ENCODE peak calls at places on chromosomes 6 and 20, in seven cellular contexts. W, J, Z, E, L, G and U are unnamed samples.

GRCh38 chr6:21922086-21922485 is 328.5 kb downstream of the SOX4 start:
- DNase-seq in W (no peak), J (no peak), Z (no peak), E (no peak), L (no peak), G (no peak), U (no peak)

GRCh38 chr6:123316733-123317323 is 319.9 kb downstream of the TRDN start:
- DNase-seq in W (no peak), J (no peak), Z (no peak), E (no peak), L (no peak), G (no peak), U (no peak)

GRCh38 chr6:9409126-9409525 is 973.8 kb upstream of the SLC35B3 start:
- DNase-seq in W (no peak), J (no peak), Z (no peak), E (no peak), L (no peak), G (no peak), U (no peak)

GRCh38 chr20:1299522-1299921 is 29.4 kb downstream of the SDCBP2 start:
- DNase-seq in W (no peak), J (no peak), Z (no peak), E (no peak), L (no peak), G (no peak), U (peak)

GRCh38 chr6:158571826-158572652 is 12.1 kb downstream of the TMEM181 start:
- DNase-seq in W (no peak), J (peak), Z (no peak), E (peak), L (peak), G (no peak), U (no peak)

GRCh38 chr20:41150664-41151063 is 13.3 kb downstream of the PLCG1 start:
- DNase-seq in W (no peak), J (no peak), Z (no peak), E (no peak), L (no peak), G (no peak), U (no peak)

GRCh38 chr20:60586417-60587105 is 628.3 kb downstream of the CDH26 start:
- DNase-seq in W (no peak), J (no peak), Z (no peak), E (no peak), L (no peak), G (no peak), U (peak)

GRCh38 chr20:2246081-2246491 is 49.7 kb upstream of the TGM3 start:
- DNase-seq in W (no peak), J (no peak), Z (no peak), E (no peak), L (no peak), G (no peak), U (no peak)

GRCh38 chr20:13900506-13900905 is 89.9 kb downstream of the SEL1L2 start:
- DNase-seq in W (no peak), J (no peak), Z (no peak), E (no peak), L (no peak), G (no peak), U (no peak)

GRCh38 chr6:110826236-110827129 is 11.2 kb upstream of the CDK19 start:
- DNase-seq in W (no peak), J (no peak), Z (no peak), E (no peak), L (no peak), G (no peak), U (no peak)

GRCh38 chr20:49268600-49269365 is 9.1 kb downstream of the ZNFX1 start:
- DNase-seq in W (no peak), J (no peak), Z (no peak), E (no peak), L (no peak), G (no peak), U (no peak)

GRCh38 chr6:127933852-127934840 is 33.3 kb upstream of the THEMIS start:
- DNase-seq in W (no peak), J (no peak), Z (no peak), E (no peak), L (no peak), G (no peak), U (no peak)

GRCh38 chr6:2264932-2265331 is 19.5 kb upstream of the GMDS start:
- DNase-seq in W (no peak), J (no peak), Z (no peak), E (no peak), L (no peak), G (no peak), U (no peak)

GRCh38 chr6:43150051-43150751 is 20.9 kb upstream of the SRF start:
- DNase-seq in W (no peak), J (no peak), Z (no peak), E (peak), L (peak), G (no peak), U (no peak)

GRCh38 chr6:137222376-137222775 is 3.2 kb upstream of the IFNGR1 start:
- DNase-seq in W (no peak), J (no peak), Z (no peak), E (no peak), L (peak), G (no peak), U (no peak)

GRCh38 chr6:159979136-159979874 is 10.4 kb downstream of the IGF2R start:
- DNase-seq in W (no peak), J (no peak), Z (no peak), E (no peak), L (peak), G (no peak), U (peak)

GRCh38 chr6:158347335-158347734 is 35.1 kb downstream of the TULP4 start:
- DNase-seq in W (no peak), J (no peak), Z (no peak), E (no peak), L (no peak), G (no peak), U (no peak)

GRCh38 chr20:50837532-50838321 is 42.9 kb downstream of the BCAS4 start:
- DNase-seq in W (peak), J (no peak), Z (no peak), E (no peak), L (no peak), G (peak), U (no peak)

GRCh38 chr6:52749546-52750152 is 13.6 kb downstream of the GSTA2 start:
- DNase-seq in W (no peak), J (no peak), Z (no peak), E (no peak), L (no peak), G (no peak), U (no peak)

GRCh38 chr6:5653801-5654200 is 352.9 kb downstream of the NRN1 start:
- DNase-seq in W (no peak), J (no peak), Z (no peak), E (no peak), L (no peak), G (no peak), U (no peak)

GRCh38 chr6:148735996-148736395 is 10.8 kb upstream of the UST start:
- DNase-seq in W (no peak), J (no peak), Z (no peak), E (no peak), L (no peak), G (no peak), U (no peak)

GRCh38 chr20:2978519-2978918 is 64.9 kb upstream of the GNRH2 start:
- DNase-seq in W (no peak), J (no peak), Z (no peak), E (no peak), L (no peak), G (no peak), U (no peak)

GRCh38 chr20:50041238-50041915 is 58.6 kb downstream of the SNAI1 start:
- DNase-seq in W (no peak), J (no peak), Z (no peak), E (no peak), L (no peak), G (no peak), U (no peak)

GRCh38 chr6:10759312-10759839 is 11.8 kb downstream of the TMEM14B start:
- DNase-seq in W (no peak), J (no peak), Z (no peak), E (no peak), L (no peak), G (no peak), U (no peak)

GRCh38 chr6:134287863-134288537 is 29.9 kb downstream of the SGK1 start:
- DNase-seq in W (no peak), J (no peak), Z (no peak), E (no peak), L (no peak), G (no peak), U (no peak)

GRCh38 chr6:84139311-84139710 is 88.1 kb downstream of the CEP162 start:
- DNase-seq in W (no peak), J (no peak), Z (no peak), E (no peak), L (no peak), G (no peak), U (no peak)

GRCh38 chr6:28537065-28537464 is 11.4 kb downstream of the GPX5 start:
- DNase-seq in W (no peak), J (no peak), Z (no peak), E (no peak), L (no peak), G (no peak), U (no peak)

GRCh38 chr6:74731921-74732320 is 473.9 kb downstream of the COL12A1 start:
- DNase-seq in W (no peak), J (no peak), Z (no peak), E (no peak), L (no peak), G (no peak), U (no peak)

GRCh38 chr20:34215711-34216381 is 25.4 kb upstream of the ASIP start:
- DNase-seq in W (peak), J (peak), Z (peak), E (peak), L (peak), G (peak), U (peak)

GRCh38 chr6:151330130-151330715 is 61.1 kb downstream of the ZBTB2 start:
- DNase-seq in W (no peak), J (no peak), Z (no peak), E (no peak), L (no peak), G (no peak), U (no peak)

GRCh38 chr6:145784683-145785082 is 29.9 kb downstream of the FBXO30 start:
- DNase-seq in W (no peak), J (no peak), Z (no peak), E (no peak), L (no peak), G (no peak), U (no peak)

GRCh38 chr6:78611886-78612480 is 255.4 kb upstream of the IRAK1BP1 start:
- DNase-seq in W (no peak), J (no peak), Z (no peak), E (no peak), L (no peak), G (no peak), U (no peak)

GRCh38 chr6:112780498-112781096 is 433.5 kb downstream of the RFPL4B start:
- DNase-seq in W (peak), J (peak), Z (peak), E (peak), L (peak), G (peak), U (no peak)

GRCh38 chr20:18388860-18389259 is 78.0 kb downstream of the DZANK1 start:
- DNase-seq in W (no peak), J (no peak), Z (no peak), E (no peak), L (no peak), G (no peak), U (no peak)

GRCh38 chr20:16119909-16120308 is 453.3 kb downstream of the KIF16B start:
- DNase-seq in W (no peak), J (no peak), Z (no peak), E (no peak), L (no peak), G (no peak), U (no peak)

GRCh38 chr20:60695223-60695622 is 556.8 kb upstream of the CDH4 start:
- DNase-seq in W (no peak), J (no peak), Z (no peak), E (no peak), L (no peak), G (no peak), U (no peak)

GRCh38 chr20:49750611-49751396 is 37.1 kb upstream of the B4GALT5 start:
- DNase-seq in W (no peak), J (no peak), Z (no peak), E (no peak), L (no peak), G (peak), U (peak)

GRCh38 chr6:44956426-44956825 is 371.7 kb upstream of the RUNX2 start:
- DNase-seq in W (no peak), J (no peak), Z (no peak), E (no peak), L (no peak), G (no peak), U (no peak)

GRCh38 chr20:9087531-9088217 is 18.8 kb downstream of the PLCB4 start:
- DNase-seq in W (no peak), J (no peak), Z (no peak), E (no peak), L (no peak), G (no peak), U (no peak)

GRCh38 chr6:116385462-116385807 is 14.7 kb downstream of the DSE start:
- DNase-seq in W (no peak), J (no peak), Z (no peak), E (no peak), L (no peak), G (no peak), U (no peak)

GRCh38 chr6:116386581-116387299 is 16.0 kb downstream of the DSE start:
- DNase-seq in W (no peak), J (no peak), Z (no peak), E (no peak), L (no peak), G (no peak), U (no peak)

GRCh38 chr6:116387374-116387773 is 16.6 kb downstream of the DSE start:
- DNase-seq in W (no peak), J (no peak), Z (no peak), E (no peak), L (no peak), G (peak), U (no peak)

GRCh38 chr6:116384727-116385461 is 14.1 kb downstream of the DSE start:
- DNase-seq in W (no peak), J (no peak), Z (no peak), E (no peak), L (no peak), G (no peak), U (no peak)

GRCh38 chr6:116385911-116386310 is 15.2 kb downstream of the DSE start:
- DNase-seq in W (no peak), J (no peak), Z (no peak), E (no peak), L (no peak), G (no peak), U (no peak)
- TF ChIP-seq POLR2A in W (no peak), J (no peak), Z (no peak), E (no peak), L (no peak), G (no peak), U (no peak)

GRCh38 chr20:35284992-35285805 is 627 bp upstream of the EIF6 start:
- DNase-seq in W (no peak), J (no peak), Z (peak), E (no peak), L (no peak), G (no peak), U (peak)

GRCh38 chr20:35285806-35286076 is 1.2 kb upstream of the EIF6 start:
- DNase-seq in W (no peak), J (no peak), Z (no peak), E (no peak), L (no peak), G (no peak), U (no peak)

GRCh38 chr20:35286077-35286898 is 1.7 kb upstream of the EIF6 start:
- DNase-seq in W (no peak), J (no peak), Z (peak), E (no peak), L (no peak), G (no peak), U (no peak)

GRCh38 chr20:35283441-35284266 is 918 bp downstream of the EIF6 start:
- DNase-seq in W (no peak), J (no peak), Z (no peak), E (no peak), L (no peak), G (no peak), U (no peak)

GRCh38 chr20:35284267-35284991 is at the start of gene EIF6:
- DNase-seq in W (peak), J (peak), Z (peak), E (peak), L (peak), G (peak), U (peak)
- TF ChIP-seq POLR2A in W (no peak), J (no peak), Z (no peak), E (peak), L (no peak), G (no peak), U (no peak)

DNA sequence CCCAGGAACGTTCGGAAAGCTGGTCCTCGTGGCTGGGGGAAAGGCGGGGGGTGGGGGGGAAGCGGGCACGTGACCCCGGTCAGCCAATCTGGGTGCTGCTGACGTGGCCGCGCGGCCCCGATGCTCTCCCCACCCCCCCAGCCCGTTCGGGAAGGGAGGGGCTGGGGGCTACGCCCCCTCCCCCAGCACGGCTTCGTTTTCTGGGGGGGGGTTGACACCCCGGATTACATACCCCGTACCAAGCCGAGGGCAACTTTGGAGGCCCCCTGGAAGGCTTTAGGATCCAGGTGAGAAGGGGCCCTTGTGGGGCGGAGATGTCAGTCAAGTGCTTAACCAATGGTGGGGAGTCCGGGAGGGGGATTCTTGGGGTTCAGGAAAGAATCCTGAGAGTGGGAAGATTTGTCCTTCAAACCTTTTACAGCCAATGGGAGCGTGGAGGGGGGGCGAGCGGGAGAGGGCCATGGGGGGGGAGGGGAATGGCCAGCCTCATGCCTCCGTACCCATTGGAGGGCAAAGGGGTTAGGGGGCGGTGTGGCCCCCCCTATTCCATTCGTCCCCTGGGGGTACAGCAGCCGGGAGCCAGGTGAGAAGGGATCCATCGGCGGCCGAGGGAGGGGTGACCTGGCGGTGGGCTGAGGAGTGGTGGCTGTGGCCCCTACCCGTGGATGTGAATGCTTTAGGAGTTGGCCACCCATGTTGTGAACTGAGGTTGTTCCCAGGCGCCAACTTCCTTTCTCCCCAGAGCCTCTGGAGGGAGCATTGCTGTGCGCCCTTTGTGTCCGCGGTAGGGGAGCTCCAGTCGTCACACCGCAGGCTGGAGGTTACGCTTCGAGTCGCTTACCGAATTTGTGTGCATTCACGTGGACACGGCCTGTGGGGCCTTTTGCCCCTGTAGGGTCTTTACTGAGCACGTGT is 633 bp downstream of the BRD2 start:
- DNase-seq in W (peak), J (peak), Z (peak), E (peak), L (peak), G (peak), U (peak)
- TF ChIP-seq POLR2A in W (no peak), J (no peak), Z (no peak), E (peak), L (no peak), G (no peak), U (no peak)

GRCh38 chr20:62794007-62794724 is 2.1 kb upstream of the MRGBP start:
- DNase-seq in W (peak), J (peak), Z (peak), E (peak), L (peak), G (peak), U (peak)
- TF ChIP-seq POLR2A in W (peak), J (peak), Z (peak), E (peak), L (no peak), G (peak), U (peak)

DNA sequence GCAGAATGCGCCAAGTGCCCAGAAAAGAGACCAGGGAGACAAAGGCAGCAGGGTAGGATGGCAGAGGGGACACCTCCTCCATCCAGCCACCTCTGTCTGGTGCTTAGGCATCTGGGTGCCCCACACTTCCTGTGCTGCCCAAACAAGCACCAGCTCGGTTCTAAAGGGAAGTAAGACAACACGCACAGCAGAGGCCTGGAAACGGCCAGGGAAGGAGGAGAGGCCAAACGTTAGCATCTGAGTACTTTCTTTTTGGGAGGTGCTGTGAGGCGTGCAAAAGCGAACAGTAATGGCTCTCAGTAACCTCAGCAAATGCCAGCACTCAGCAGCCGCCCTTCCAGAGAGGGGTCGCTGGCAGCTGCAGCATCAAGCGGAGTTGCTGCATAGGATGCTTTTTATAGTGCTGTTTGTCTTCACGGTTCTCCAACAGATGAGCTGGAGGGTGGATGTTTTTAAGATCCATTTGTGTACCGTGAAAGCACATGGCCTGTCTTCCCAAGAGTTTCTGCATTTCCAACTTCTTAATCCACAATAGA is 124.5 kb downstream of the LY86 start:
- DNase-seq in W (no peak), J (no peak), Z (no peak), E (no peak), L (no peak), G (no peak), U (peak)
- TF ChIP-seq POLR2A in W (no peak), J (no peak), Z (no peak), E (no peak), L (no peak), G (no peak), U (no peak)

DNA sequence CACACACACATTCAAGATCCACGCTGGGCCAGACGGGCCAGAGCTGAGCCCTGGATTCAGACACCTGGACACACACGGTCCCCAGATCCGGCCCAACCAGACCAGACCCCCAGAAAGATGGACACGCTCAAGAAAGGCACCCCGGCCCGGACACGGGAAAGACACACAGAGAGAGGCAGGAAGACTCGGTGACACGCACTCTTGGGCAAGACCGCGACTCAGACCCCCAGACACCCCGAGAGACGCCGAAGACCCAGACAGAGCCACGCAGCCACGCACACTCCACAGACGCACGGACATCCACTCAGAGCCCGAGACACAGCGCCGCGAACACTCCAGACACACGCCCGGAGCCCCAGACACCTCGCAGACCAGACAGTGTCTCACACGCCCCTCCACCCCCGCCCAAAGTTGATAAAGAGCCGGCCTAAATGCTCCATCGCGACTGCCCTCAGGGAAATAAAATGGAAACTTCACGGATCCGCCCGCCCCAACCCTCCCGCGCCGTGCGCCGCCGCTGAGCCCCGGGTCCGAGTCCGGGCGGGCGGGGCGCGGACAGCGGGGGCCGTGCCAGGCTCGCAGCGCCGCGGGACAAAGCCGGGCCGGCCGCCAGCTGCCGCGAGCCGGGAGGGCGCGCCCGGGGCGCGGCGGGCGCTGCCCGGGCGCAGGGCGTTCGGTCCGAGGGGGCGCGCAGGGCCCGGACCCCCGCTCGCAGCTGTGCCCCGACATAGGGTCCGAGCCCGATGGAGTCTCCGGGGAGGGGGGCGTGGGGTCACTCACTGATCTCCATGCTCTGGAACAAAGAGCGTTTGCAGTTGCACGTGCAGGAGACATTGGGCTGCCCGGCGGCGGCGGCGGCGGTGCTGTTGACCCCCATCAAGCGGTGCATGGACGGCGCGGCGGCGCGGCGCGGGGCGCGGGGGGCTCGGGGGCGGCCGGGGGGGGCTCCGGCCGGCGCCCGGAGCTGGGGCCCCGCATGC is 831 bp downstream of the PMEPA1 start:
- DNase-seq in W (peak), J (no peak), Z (no peak), E (peak), L (no peak), G (peak), U (peak)
- TF ChIP-seq POLR2A in W (no peak), J (no peak), Z (no peak), E (peak), L (no peak), G (no peak), U (no peak)